ENCODE peak calls at places on chromosomes 5 and 9, in five cellular contexts. Q, S, A, Y and P are unnamed samples.

GRCh38 chr9:111928342-111928720 is 31.7 kb downstream of the UGCG start:
- DNase-seq in Q (no peak), S (no peak), A (peak; percentile 61), Y (no peak), P (peak; percentile 71)

GRCh38 chr9:88243736-88244135 is 105.5 kb upstream of the SPATA31C2 start:
- DNase-seq in Q (no peak), S (no peak), A (no peak), Y (no peak), P (no peak)

GRCh38 chr5:61132559-61132958 is 29.7 kb downstream of the SMIM15 start:
- DNase-seq in Q (no peak), S (no peak), A (peak; percentile 38), Y (no peak), P (no peak)

GRCh38 chr9:93236541-93237206 is 52.7 kb downstream of the WNK2 start:
- DNase-seq in Q (no peak), S (no peak), A (no peak), Y (no peak), P (no peak)

GRCh38 chr5:120449501-120449900 is 14.6 kb upstream of the PRR16 start:
- DNase-seq in Q (no peak), S (no peak), A (peak; percentile 46), Y (no peak), P (peak; percentile 83)

GRCh38 chr9:26947736-26948135 is 694 bp upstream of the PLAA start:
- DNase-seq in Q (no peak), S (no peak), A (no peak), Y (no peak), P (no peak)

GRCh38 chr9:14133394-14133793 is 180.5 kb downstream of the NFIB start:
- DNase-seq in Q (no peak), S (no peak), A (no peak), Y (no peak), P (no peak)

GRCh38 chr5:133703935-133704334 is 91.6 kb upstream of the FSTL4 start:
- DNase-seq in Q (no peak), S (no peak), A (no peak), Y (no peak), P (no peak)

GRCh38 chr5:96043471-96043870 is 81.8 kb upstream of the ELL2 start:
- DNase-seq in Q (no peak), S (no peak), A (no peak), Y (no peak), P (no peak)

GRCh38 chr9:20512636-20513035 is 109.7 kb downstream of the MLLT3 start:
- DNase-seq in Q (no peak), S (no peak), A (peak; percentile 23), Y (no peak), P (no peak)

GRCh38 chr9:131117111-131117761 is 8.2 kb upstream of the NUP214 start:
- DNase-seq in Q (no peak), S (no peak), A (no peak), Y (no peak), P (peak; percentile 61)

GRCh38 chr5:35313296-35313695 is 83.0 kb upstream of the PRLR start:
- DNase-seq in Q (no peak), S (no peak), A (peak; percentile 7), Y (no peak), P (no peak)

GRCh38 chr5:89208392-89208791 is 325.4 kb upstream of the MEF2C start:
- DNase-seq in Q (no peak), S (no peak), A (no peak), Y (no peak), P (no peak)

GRCh38 chr9:82273121-82273520 is 284.5 kb downstream of the SPATA31D1 start:
- DNase-seq in Q (no peak), S (no peak), A (peak; percentile 67), Y (no peak), P (no peak)

GRCh38 chr5:168334161-168335094 is 43.0 kb downstream of the WWC1 start:
- DNase-seq in Q (peak; percentile 40), S (no peak), A (peak; percentile 89), Y (no peak), P (no peak)

GRCh38 chr5:69416699-69417098 is 1.8 kb downstream of the MARVELD2 start:
- DNase-seq in Q (no peak), S (no peak), A (no peak), Y (no peak), P (no peak)

GRCh38 chr5:14166437-14166836 is 23.3 kb downstream of the TRIO start:
- DNase-seq in Q (no peak), S (no peak), A (no peak), Y (no peak), P (no peak)

GRCh38 chr5:139657363-139658321 is 9.5 kb downstream of the CXXC5 start:
- DNase-seq in Q (no peak), S (no peak), A (no peak), Y (no peak), P (peak; percentile 94)

GRCh38 chr9:127567119-127567897 is 44.8 kb upstream of the STXBP1 start:
- DNase-seq in Q (peak; percentile 53), S (peak; percentile 76), A (peak; percentile 44), Y (peak; percentile 71), P (peak; percentile 88)

GRCh38 chr5:176772271-176773210 is 37.8 kb upstream of the UNC5A start:
- DNase-seq in Q (no peak), S (no peak), A (no peak), Y (no peak), P (no peak)

GRCh38 chr9:108019821-108020220 is 530.3 kb upstream of the KLF4 start:
- DNase-seq in Q (no peak), S (no peak), A (no peak), Y (no peak), P (no peak)

GRCh38 chr5:138948391-138949222 is 73.5 kb upstream of the LRRTM2 start:
- DNase-seq in Q (no peak), S (no peak), A (no peak), Y (no peak), P (no peak)

GRCh38 chr9:84404095-84404686 is 63.6 kb upstream of the SLC28A3 start:
- DNase-seq in Q (no peak), S (no peak), A (no peak), Y (no peak), P (peak; percentile 88)

GRCh38 chr5:131148835-131149234 is 16.2 kb downstream of the HINT1 start:
- DNase-seq in Q (no peak), S (no peak), A (no peak), Y (no peak), P (no peak)

GRCh38 chr5:111631328-111631727 is 119.0 kb upstream of the STARD4 start:
- DNase-seq in Q (no peak), S (no peak), A (no peak), Y (no peak), P (no peak)

GRCh38 chr5:111635946-111636315 is 121.1 kb downstream of the NREP start:
- DNase-seq in Q (no peak), S (no peak), A (peak; percentile 39), Y (no peak), P (no peak)

GRCh38 chr5:111639912-111640311 is 117.1 kb downstream of the NREP start:
- DNase-seq in Q (no peak), S (no peak), A (no peak), Y (no peak), P (no peak)

GRCh38 chr5:111635151-111635945 is 121.6 kb downstream of the NREP start:
- DNase-seq in Q (no peak), S (peak; percentile 42), A (no peak), Y (no peak), P (no peak)
- H3K4me3 ChIP-seq in Q (no peak overlapping the region), S (no peak overlapping the region), A (no peak overlapping the region), Y (no peak overlapping the region), P (no peak overlapping the region)

GRCh38 chr5:581941-582340 is 30.2 kb upstream of the CEP72 start:
- DNase-seq in Q (no peak), S (peak; percentile 14), A (no peak), Y (no peak), P (no peak)
- H3K4me3 ChIP-seq in Q (no peak overlapping the region), S (no peak overlapping the region), A (no peak overlapping the region), Y (no peak overlapping the region), P (no peak overlapping the region)

GRCh38 chr5:173315495-173316352 is 12.5 kb downstream of the STC2 start:
- DNase-seq in Q (no peak), S (no peak), A (peak; percentile 91), Y (no peak), P (peak; percentile 94)
- H3K4me3 ChIP-seq in Q (no peak overlapping the region), S (no peak overlapping the region), A (no peak overlapping the region), Y (peak overlapping the region; percentile 42), P (no peak overlapping the region)

DNA sequence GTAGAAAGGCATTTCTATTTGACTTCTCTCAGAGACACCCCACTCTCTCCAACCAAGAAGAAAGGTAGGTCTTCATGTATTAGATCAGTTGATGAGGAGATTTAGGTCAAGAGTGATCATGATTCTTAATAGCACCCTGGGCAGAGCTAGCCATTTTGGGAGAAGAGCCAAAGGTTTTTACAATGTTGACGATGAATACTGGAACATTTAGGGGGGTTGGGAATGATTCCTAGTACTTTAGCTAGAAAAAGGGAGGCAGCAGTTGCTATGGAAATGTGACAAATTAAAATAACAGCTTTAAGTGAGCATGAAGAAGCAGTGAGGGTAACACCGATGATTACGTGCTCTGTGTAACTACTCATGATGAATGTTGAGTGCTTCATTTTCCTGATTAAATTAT is 9.5 kb upstream of the RPS23 start:
- DNase-seq in Q (no peak), S (no peak), A (no peak), Y (no peak), P (peak; percentile 29)
- H3K4me3 ChIP-seq in Q (no peak overlapping the region), S (no peak overlapping the region), A (no peak overlapping the region), Y (no peak overlapping the region), P (no peak overlapping the region)

DNA sequence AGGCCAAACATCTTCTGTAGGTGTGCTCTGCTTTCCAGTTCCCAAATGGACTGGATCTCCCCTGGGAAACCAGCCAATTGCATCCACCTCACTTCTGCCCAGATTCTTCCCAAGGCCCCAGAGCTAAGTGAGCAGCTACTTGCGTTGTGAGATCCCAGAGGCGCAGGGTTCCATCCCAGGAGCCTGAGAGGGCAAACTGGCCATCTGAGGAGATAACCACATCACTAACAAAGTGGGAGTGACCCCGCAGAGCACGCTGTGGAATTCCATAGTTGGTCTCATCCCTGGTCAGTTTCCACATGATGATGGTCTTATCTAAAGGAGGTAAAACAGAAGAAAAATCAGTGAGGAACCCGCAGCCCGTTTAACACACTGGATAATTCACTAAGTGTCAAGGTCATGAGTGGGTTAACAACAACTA is 1.7 kb downstream of the RACK1 start:
- DNase-seq in Q (peak; percentile 31), S (no peak), A (no peak), Y (no peak), P (no peak)
- H3K4me3 ChIP-seq in Q (no peak overlapping the region), S (peak overlapping the region; percentile 67), A (peak overlapping the region; percentile 85), Y (peak overlapping the region; percentile 94), P (peak overlapping the region; percentile 99)

GRCh38 chr9:134268308-134268724 is 57.9 kb upstream of the RXRA start:
- DNase-seq in Q (no peak), S (peak; percentile 42), A (peak; percentile 16), Y (no peak), P (no peak)
- H3K4me3 ChIP-seq in Q (no peak overlapping the region), S (no peak overlapping the region), A (no peak overlapping the region), Y (no peak overlapping the region), P (no peak overlapping the region)

GRCh38 chr9:38035873-38036272 is 33.2 kb downstream of the SHB start:
- DNase-seq in Q (no peak), S (no peak), A (peak; percentile 90), Y (no peak), P (peak; percentile 98)
- H3K4me3 ChIP-seq in Q (no peak overlapping the region), S (no peak overlapping the region), A (no peak overlapping the region), Y (no peak overlapping the region), P (peak overlapping the region; percentile 31)